ENCODE peak calls at places on chromosome 13, in six cellular contexts. P, N, O, E, G and F are unnamed samples.
A peak's percentile ranks its signal among the peaks of the same experiment; 100 is the strongest.

GRCh38 chr13:76647550-76647949 is 238.7 kb downstream of the KCTD12 start:
- DNase-seq in O (no peak), N (no peak), P (no peak), E (no peak), G (no peak), F (no peak)

GRCh38 chr13:20658451-20658850 is 45.0 kb upstream of the IL17D start:
- DNase-seq in N (no peak), O (no peak), E (no peak), P (no peak), G (no peak), F (no peak)

GRCh38 chr13:35781661-35782060 is 305.2 kb upstream of the MAB21L1 start:
- DNase-seq in P (no peak), G (no peak), E (no peak), N (no peak), O (no peak), F (no peak)

GRCh38 chr13:94906605-94907004 is 194.3 kb upstream of the SOX21 start:
- DNase-seq in G (no peak), O (no peak), P (no peak), N (no peak), E (no peak), F (no peak)

GRCh38 chr13:44329909-44330545 is 43.6 kb upstream of the SERP2 start:
- DNase-seq in G (no peak), P (no peak), O (no peak), N (no peak), E (no peak), F (no peak)

GRCh38 chr13:59780058-59780457 is 383.7 kb downstream of the DIAPH3 start:
- DNase-seq in P (no peak), N (no peak), O (no peak), E (no peak), G (no peak), F (no peak)

GRCh38 chr13:61277088-61277487 is 138.6 kb downstream of the PCDH20 start:
- DNase-seq in O (no peak), N (no peak), E (no peak), G (no peak), P (no peak), F (no peak)

GRCh38 chr13:48873598-48873997 is 102.1 kb upstream of the FNDC3A start:
- DNase-seq in O (no peak), E (no peak), P (no peak), G (no peak), N (no peak), F (no peak)

GRCh38 chr13:106455190-106455589 is 80.3 kb downstream of the EFNB2 start:
- DNase-seq in P (no peak), N (no peak), O (no peak), G (no peak), E (no peak), F (no peak)

GRCh38 chr13:66794340-66795031 is 435.6 kb downstream of the PCDH9 start:
- DNase-seq in E (no peak), N (no peak), P (no peak), O (no peak), G (no peak), F (no peak)

GRCh38 chr13:108158746-108159145 is 56.6 kb downstream of the LIG4 start:
- DNase-seq in E (no peak), N (no peak), O (no peak), G (no peak), P (no peak), F (no peak)

GRCh38 chr13:51923983-51924539 is 62.3 kb downstream of the CCDC70 start:
- DNase-seq in N (no peak), P (peak; percentile 25), G (no peak), E (no peak), O (no peak), F (no peak)

GRCh38 chr13:108342369-108343289 is 73.1 kb downstream of the TNFSF13B start:
- DNase-seq in O (no peak), E (no peak), G (no peak), N (no peak), P (no peak), F (no peak)

GRCh38 chr13:28100149-28101121 is at the start of gene FLT3:
- DNase-seq in O (peak; percentile 52), P (peak; percentile 37), N (no peak), E (no peak), G (peak; percentile 18), F (no peak)

GRCh38 chr13:110872768-110873638 is 41.9 kb downstream of the ANKRD10 start:
- DNase-seq in N (no peak), G (no peak), E (no peak), O (no peak), P (no peak), F (no peak)

GRCh38 chr13:76852991-76853390 is 33.2 kb downstream of the KCTD12 start:
- DNase-seq in P (no peak), O (no peak), N (no peak), E (no peak), G (no peak), F (no peak)

GRCh38 chr13:54750521-54750920 is 1721.9 kb downstream of the OLFM4 start:
- DNase-seq in G (no peak), N (no peak), O (no peak), P (no peak), E (no peak), F (no peak)

GRCh38 chr13:111330211-111330610 is 9.8 kb downstream of the TEX29 start:
- DNase-seq in G (no peak), E (no peak), N (no peak), O (no peak), P (no peak), F (no peak)

GRCh38 chr13:106187501-106187900 is 348.0 kb downstream of the EFNB2 start:
- DNase-seq in P (no peak), G (no peak), N (no peak), E (no peak), O (no peak), F (no peak)

GRCh38 chr13:63628310-63628709 is 2212.7 kb upstream of the PCDH20 start:
- DNase-seq in E (no peak), P (no peak), G (no peak), O (no peak), N (no peak), F (no peak)

GRCh38 chr13:100176781-100177389 is 88.0 kb downstream of the PCCA start:
- DNase-seq in E (peak; percentile 11), O (no peak), P (no peak), G (no peak), N (no peak), F (no peak)

GRCh38 chr13:22111152-22111783 is 440.4 kb downstream of the FGF9 start:
- DNase-seq in G (no peak), O (no peak), E (no peak), N (no peak), P (no peak), F (no peak)

GRCh38 chr13:111179908-111180756 is 65.0 kb downstream of the ARHGEF7 start:
- DNase-seq in N (no peak), P (no peak), G (no peak), E (no peak), O (no peak), F (no peak)

GRCh38 chr13:47898080-47898479 is 103.0 kb downstream of the SUCLA2 start:
- DNase-seq in N (no peak), O (no peak), P (no peak), E (no peak), G (no peak), F (no peak)

GRCh38 chr13:100646030-100646673 is 28.4 kb downstream of the TMTC4 start:
- DNase-seq in N (no peak), O (no peak), P (peak; percentile 36), G (no peak), E (no peak), F (no peak)

GRCh38 chr13:107827840-107828549 is 387.3 kb downstream of the LIG4 start:
- DNase-seq in N (no peak), G (no peak), O (no peak), E (no peak), P (no peak), F (no peak)

DNA sequence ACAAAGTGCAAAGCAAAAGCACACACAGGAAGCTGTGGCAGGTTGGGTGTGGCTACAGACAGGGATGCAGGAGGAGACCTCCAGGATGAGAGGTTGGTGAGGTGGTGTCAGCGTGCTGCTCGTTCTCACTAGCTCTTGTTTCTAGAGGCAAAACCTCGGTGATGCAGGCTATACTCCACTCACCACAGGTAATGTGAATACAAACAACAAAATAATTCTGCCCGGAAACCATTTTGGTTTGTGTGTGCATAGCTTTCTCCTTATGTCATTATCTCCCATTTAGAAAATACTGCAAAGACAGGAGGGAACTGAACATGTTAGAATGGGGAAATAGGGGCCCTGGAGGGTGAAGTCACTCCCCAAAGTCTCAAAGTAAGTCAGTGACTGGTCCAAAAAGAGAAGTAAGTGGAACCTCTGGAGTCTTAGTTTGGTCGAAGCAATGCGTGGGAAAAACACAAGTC is 9.4 kb downstream of the LCP1 start:
- DNase-seq in N (peak; percentile 26), O (no peak), E (no peak), G (no peak), P (no peak), F (no peak)
- H3K4me1 ChIP-seq in N (no peaks in the 10 kb centered on the region), O (peaks cover 3% of the 10 kb centered on the region), E (peaks cover 15% of the 10 kb centered on the region), G (peaks cover 18% of the 10 kb centered on the region), P (peaks cover 57% of the 10 kb centered on the region), F (peaks cover 2% of the 10 kb centered on the region)

GRCh38 chr13:26509491-26509890 is 48.0 kb upstream of the WASF3 start:
- DNase-seq in P (no peak), E (no peak), G (no peak), O (no peak), N (no peak), F (no peak)
- H3K4me3 ChIP-seq in P (no peak overlapping the region), E (no peak overlapping the region), G (no peak overlapping the region), O (no peak overlapping the region), N (no peak overlapping the region), F (no peak overlapping the region)

DNA sequence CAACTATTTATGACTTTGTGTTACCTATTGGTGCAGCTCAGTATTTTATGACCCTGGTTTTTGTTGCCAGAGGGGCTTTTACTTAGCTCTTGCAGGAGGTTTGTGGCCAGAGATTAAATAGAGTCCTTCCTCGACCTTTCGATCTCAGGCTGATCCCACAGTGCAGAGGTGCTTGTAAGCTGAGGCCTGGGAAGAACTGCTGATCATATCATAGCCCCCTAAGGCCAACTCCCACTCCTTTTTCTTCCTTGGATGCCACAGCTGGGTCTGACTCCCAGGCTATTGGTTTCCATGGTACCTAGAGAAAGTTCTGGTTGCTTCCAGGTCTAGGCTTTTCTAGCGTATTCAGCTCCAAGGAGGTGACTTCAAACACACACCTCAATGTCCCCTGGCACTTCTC is 324.9 kb downstream of the FOXO1 start:
- DNase-seq in O (no peak), E (no peak), P (no peak), G (no peak), N (no peak), F (no peak)
- H3K4me1 ChIP-seq in O (peaks cover 42% of the 10 kb centered on the region), E (peaks cover 22% of the 10 kb centered on the region), P (peaks cover 26% of the 10 kb centered on the region), G (peaks cover 34% of the 10 kb centered on the region), N (no peaks in the 10 kb centered on the region), F (peaks cover 7% of the 10 kb centered on the region)

DNA sequence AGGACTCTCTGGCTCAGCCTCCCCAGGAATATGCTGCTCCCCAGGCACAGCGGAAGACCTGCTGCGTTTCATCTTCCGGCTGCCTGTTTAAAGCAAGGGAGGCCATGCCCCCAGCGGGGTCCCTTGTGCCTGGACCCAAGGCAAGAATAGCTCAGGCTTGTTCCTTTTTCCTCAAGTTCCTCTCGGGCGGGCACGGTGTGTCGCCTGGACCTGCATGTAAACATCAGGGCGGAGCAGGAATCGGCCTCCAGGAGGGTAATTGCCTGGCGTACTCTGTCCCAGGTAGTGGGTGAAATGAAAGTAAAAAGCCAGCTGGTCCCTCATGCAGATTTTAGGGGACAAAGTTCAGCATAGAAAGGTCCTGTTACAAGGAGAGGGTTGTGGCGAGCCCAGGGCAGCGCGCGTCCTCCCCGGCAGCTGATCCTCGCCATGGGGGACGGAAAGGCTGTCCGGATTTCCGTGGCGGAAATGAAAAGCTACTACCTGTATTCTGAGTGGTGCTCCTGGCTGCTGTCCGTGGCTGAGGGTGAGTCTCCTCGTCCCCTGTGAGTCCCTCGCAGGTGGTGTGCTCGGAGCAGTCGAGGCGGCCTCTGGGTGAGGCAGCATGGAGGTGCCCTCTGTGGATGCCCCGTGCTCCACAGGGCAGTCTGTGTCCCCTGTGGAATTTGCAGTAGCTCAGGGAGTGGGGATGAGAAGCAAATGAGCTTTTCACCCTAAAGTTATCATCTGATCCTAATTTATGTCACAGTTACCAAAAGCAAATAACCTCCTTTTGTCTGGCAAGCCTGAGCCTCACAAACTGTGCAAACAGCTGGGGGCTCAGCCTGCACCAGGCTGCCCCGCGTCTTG is 16.2 kb downstream of the MCF2L start:
- DNase-seq in O (no peak), G (no peak), E (no peak), N (no peak), P (peak; percentile 66), F (no peak)
- H3K4me3 ChIP-seq in O (peak overlapping the region; percentile 11), G (peak overlapping the region; percentile 69), E (peak overlapping the region; percentile 10), N (no peak overlapping the region), P (peak overlapping the region; percentile 14), F (no peak overlapping the region)